ENCODE peak calls at places on chromosomes 6 and 20, in seven cellular contexts. P, F, O, V, A, C and S are unnamed samples.

GRCh38 chr6:62059898-62060297 is 226.1 kb downstream of the KHDRBS2 start:
- DNase-seq in C (no peak), F (no peak), A (no peak), P (no peak), V (no peak), O (no peak), S (no peak)

GRCh38 chr20:50283922-50284810 is 93.5 kb downstream of the CEBPB start:
- DNase-seq in P (peak), C (peak), F (no peak), O (peak), A (no peak), V (no peak), S (no peak)

GRCh38 chr6:36286858-36287257 is 17.0 kb downstream of the PNPLA1 start:
- DNase-seq in V (no peak), A (no peak), F (no peak), C (no peak), O (no peak), P (no peak), S (no peak)

GRCh38 chr6:125377621-125378020 is 75.9 kb upstream of the HDDC2 start:
- DNase-seq in O (peak), P (peak), F (peak), C (peak), V (no peak), A (no peak), S (no peak)

GRCh38 chr6:132405143-132405915 is 4.1 kb upstream of the MOXD1 start:
- DNase-seq in C (no peak), V (no peak), A (no peak), P (peak), O (peak), F (no peak), S (no peak)

GRCh38 chr20:382291-383115 is 1.9 kb downstream of the TRIB3 start:
- DNase-seq in C (peak), V (no peak), A (no peak), P (no peak), F (peak), O (peak), S (no peak)

GRCh38 chr20:52060794-52061714 is 130.5 kb downstream of the ZFP64 start:
- DNase-seq in O (peak), V (peak), F (peak), A (no peak), P (no peak), C (peak), S (peak)

GRCh38 chr6:163490826-163491577 is 76.5 kb downstream of the QKI start:
- DNase-seq in F (no peak), O (peak), P (peak), V (no peak), C (peak), A (no peak), S (no peak)

GRCh38 chr6:144797881-144798589 is 512.9 kb downstream of the UTRN start:
- DNase-seq in O (peak), P (peak), C (no peak), A (no peak), F (no peak), V (no peak), S (no peak)

GRCh38 chr6:14144678-14145113 is 27.1 kb downstream of the CD83 start:
- DNase-seq in C (peak), F (peak), P (peak), A (peak), O (peak), V (peak), S (peak)

GRCh38 chr6:40721252-40721936 is 134.2 kb upstream of the LRFN2 start:
- DNase-seq in V (no peak), A (no peak), O (no peak), P (no peak), F (no peak), C (no peak), S (no peak)

GRCh38 chr6:131183427-131184095 is 48.3 kb downstream of the AKAP7 start:
- DNase-seq in C (no peak), F (peak), A (no peak), V (peak), O (no peak), P (no peak), S (no peak)

GRCh38 chr6:85756982-85757381 is 114.3 kb upstream of the SYNCRIP start:
- DNase-seq in F (peak), V (no peak), A (no peak), O (peak), P (peak), C (peak), S (no peak)

GRCh38 chr6:17432356-17432755 is 39.0 kb downstream of the CAP2 start:
- DNase-seq in C (no peak), V (no peak), O (no peak), P (peak), F (no peak), A (no peak), S (no peak)

GRCh38 chr6:44603044-44603686 is 215.7 kb downstream of the CDC5L start:
- DNase-seq in F (no peak), P (no peak), A (no peak), C (no peak), O (no peak), V (no peak), S (no peak)

GRCh38 chr20:50251992-50252491 is 61.4 kb downstream of the CEBPB start:
- DNase-seq in F (no peak), V (no peak), C (peak), A (no peak), P (peak), O (no peak), S (no peak)

GRCh38 chr6:6008114-6008647 is 1.5 kb upstream of the NRN1 start:
- DNase-seq in O (no peak), C (peak), F (no peak), V (no peak), A (no peak), P (no peak), S (no peak)

GRCh38 chr6:102387351-102388033 is 994.0 kb downstream of the GRIK2 start:
- DNase-seq in F (no peak), O (no peak), V (no peak), C (peak), P (no peak), A (no peak), S (no peak)

GRCh38 chr20:13644010-13644409 is 5.3 kb upstream of the TASP1 start:
- DNase-seq in A (no peak), C (peak), F (no peak), O (peak), P (no peak), V (no peak), S (no peak)

GRCh38 chr6:157892363-157892878 is 69.4 kb downstream of the SNX9 start:
- DNase-seq in C (no peak), F (no peak), O (no peak), V (no peak), P (no peak), A (no peak), S (no peak)

GRCh38 chr20:17314262-17314661 is 87.4 kb downstream of the PCSK2 start:
- DNase-seq in P (no peak), F (no peak), V (no peak), A (no peak), O (no peak), C (no peak), S (no peak)

GRCh38 chr6:82111818-82112217 is 135.7 kb downstream of the IBTK start:
- DNase-seq in P (no peak), C (no peak), F (no peak), O (no peak), V (no peak), A (no peak), S (no peak)

GRCh38 chr6:1609662-1610496 is at the start of gene FOXC1:
- DNase-seq in V (peak), P (peak), A (no peak), O (peak), F (peak), C (peak), S (peak)

GRCh38 chr6:145278163-145278807 is 457.0 kb downstream of the EPM2A start:
- DNase-seq in V (no peak), F (peak), O (peak), C (peak), P (peak), A (no peak), S (no peak)

GRCh38 chr6:169545956-169546355 is 155.9 kb downstream of the WDR27 start:
- DNase-seq in F (no peak), C (no peak), P (peak), O (no peak), A (no peak), V (no peak), S (no peak)

GRCh38 chr6:41288025-41288777 is 1.7 kb upstream of the TREM1 start:
- DNase-seq in P (peak), C (peak), V (no peak), O (peak), F (no peak), A (no peak), S (no peak)

GRCh38 chr20:37764333-37764935 is 70.6 kb downstream of the CTNNBL1 start:
- DNase-seq in P (no peak), A (no peak), F (no peak), O (no peak), V (no peak), C (peak), S (no peak)

GRCh38 chr20:53205046-53205445 is 232.9 kb downstream of the TSHZ2 start:
- DNase-seq in A (no peak), C (no peak), O (no peak), V (no peak), P (no peak), F (no peak), S (no peak)

GRCh38 chr6:54217018-54217417 is 91.2 kb upstream of the TINAG start:
- DNase-seq in V (no peak), F (no peak), O (no peak), A (no peak), C (no peak), P (no peak), S (no peak)

GRCh38 chr6:54214286-54214685 is 94.0 kb upstream of the TINAG start:
- DNase-seq in V (no peak), P (no peak), A (no peak), F (no peak), C (no peak), O (no peak), S (no peak)
- H2AK5ac ChIP-seq in V (no peak), P (no peak), A (no peak), F (no peak), C (no peak), O (no peak), S (no peak)

DNA sequence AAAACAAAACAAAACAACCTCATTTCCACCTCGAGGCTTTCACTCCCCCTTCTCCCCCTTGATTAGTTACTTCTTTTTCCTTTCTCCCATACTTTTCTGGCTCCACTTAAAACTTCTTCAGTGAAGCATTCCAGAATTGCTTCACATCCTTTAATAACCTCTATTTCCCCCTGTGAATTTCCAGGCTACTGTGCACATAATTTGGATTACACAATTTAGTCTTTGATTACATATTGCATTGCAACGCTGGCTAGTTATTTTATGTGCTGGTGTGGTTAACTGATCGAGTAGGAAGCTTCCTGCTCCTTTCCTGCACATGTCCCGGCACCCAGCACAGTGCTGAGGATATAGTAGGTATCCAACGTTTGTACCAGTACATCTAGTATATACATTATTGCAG is 28.1 kb upstream of the EEF1E1 start:
- DNase-seq in V (no peak), A (no peak), C (no peak), O (peak), F (no peak), P (peak), S (no peak)
- H2AK5ac ChIP-seq in V (no peak), A (no peak), C (no peak), O (no peak), F (no peak), P (no peak), S (no peak)

GRCh38 chr6:34555328-34555727 is 801 bp downstream of the SPDEF start:
- DNase-seq in C (no peak), P (no peak), V (no peak), O (no peak), A (no peak), F (no peak), S (no peak)

GRCh38 chr6:34558172-34558714 is 2.1 kb upstream of the SPDEF start:
- DNase-seq in P (no peak), A (no peak), C (peak), V (no peak), F (no peak), O (no peak), S (no peak)

GRCh38 chr6:34556031-34556471 is at the start of gene SPDEF:
- DNase-seq in V (no peak), F (no peak), O (no peak), A (no peak), P (no peak), C (no peak), S (no peak)

GRCh38 chr6:34556493-34556892 is 364 bp upstream of the SPDEF start:
- DNase-seq in O (no peak), P (no peak), F (no peak), V (no peak), A (no peak), C (no peak), S (no peak)

GRCh38 chr6:34557228-34557627 is 1.1 kb upstream of the SPDEF start:
- DNase-seq in P (no peak), A (no peak), F (no peak), V (no peak), C (no peak), O (no peak), S (no peak)
- H2AK5ac ChIP-seq in P (no peak), A (no peak), F (no peak), V (no peak), C (no peak), O (no peak), S (peak)

DNA sequence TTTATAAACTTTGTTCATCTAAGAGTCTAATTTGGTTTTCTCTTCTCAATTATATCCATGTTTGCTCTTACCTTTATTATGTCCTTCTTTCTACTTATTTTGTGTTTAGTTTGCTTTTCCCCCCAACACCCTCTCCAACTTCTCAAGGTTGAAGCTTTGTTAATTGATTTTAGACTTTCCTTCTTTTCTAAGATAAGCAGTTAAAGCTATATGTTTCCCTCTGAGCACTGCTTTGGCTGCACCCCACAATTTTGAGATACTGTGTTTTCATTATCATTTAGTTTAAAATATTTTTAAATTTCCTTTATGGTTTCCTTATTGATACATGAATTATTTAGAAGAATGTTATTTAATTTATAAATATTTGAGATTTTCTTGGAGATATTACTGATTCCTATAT is 13.9 kb upstream of the BEND6 start:
- DNase-seq in V (no peak), C (no peak), F (no peak), A (no peak), P (no peak), O (no peak), S (no peak)
- H2AK5ac ChIP-seq in V (no peak), C (no peak), F (no peak), A (no peak), P (no peak), O (no peak), S (no peak)

GRCh38 chr6:52846002-52846401 is 5.4 kb upstream of the GSTA5 start:
- DNase-seq in C (no peak), P (no peak), O (no peak), A (no peak), V (no peak), F (no peak), S (no peak)

GRCh38 chr6:52849137-52849536 is 8.5 kb upstream of the GSTA5 start:
- DNase-seq in C (no peak), P (no peak), V (no peak), F (no peak), A (no peak), O (no peak), S (no peak)

GRCh38 chr6:52840763-52841585 is at the start of gene GSTA5:
- DNase-seq in P (no peak), V (no peak), A (no peak), C (no peak), O (no peak), F (no peak), S (no peak)

GRCh38 chr6:52839124-52840055 is 1.2 kb downstream of the GSTA5 start:
- DNase-seq in F (peak), A (peak), P (peak), O (peak), V (peak), C (peak), S (peak)

GRCh38 chr6:52843600-52843999 is 3.0 kb upstream of the GSTA5 start:
- DNase-seq in C (no peak), V (no peak), F (no peak), P (no peak), O (no peak), A (no peak), S (no peak)
- H2AK5ac ChIP-seq in C (no peak), V (no peak), F (no peak), P (no peak), O (no peak), A (no peak), S (no peak)

DNA sequence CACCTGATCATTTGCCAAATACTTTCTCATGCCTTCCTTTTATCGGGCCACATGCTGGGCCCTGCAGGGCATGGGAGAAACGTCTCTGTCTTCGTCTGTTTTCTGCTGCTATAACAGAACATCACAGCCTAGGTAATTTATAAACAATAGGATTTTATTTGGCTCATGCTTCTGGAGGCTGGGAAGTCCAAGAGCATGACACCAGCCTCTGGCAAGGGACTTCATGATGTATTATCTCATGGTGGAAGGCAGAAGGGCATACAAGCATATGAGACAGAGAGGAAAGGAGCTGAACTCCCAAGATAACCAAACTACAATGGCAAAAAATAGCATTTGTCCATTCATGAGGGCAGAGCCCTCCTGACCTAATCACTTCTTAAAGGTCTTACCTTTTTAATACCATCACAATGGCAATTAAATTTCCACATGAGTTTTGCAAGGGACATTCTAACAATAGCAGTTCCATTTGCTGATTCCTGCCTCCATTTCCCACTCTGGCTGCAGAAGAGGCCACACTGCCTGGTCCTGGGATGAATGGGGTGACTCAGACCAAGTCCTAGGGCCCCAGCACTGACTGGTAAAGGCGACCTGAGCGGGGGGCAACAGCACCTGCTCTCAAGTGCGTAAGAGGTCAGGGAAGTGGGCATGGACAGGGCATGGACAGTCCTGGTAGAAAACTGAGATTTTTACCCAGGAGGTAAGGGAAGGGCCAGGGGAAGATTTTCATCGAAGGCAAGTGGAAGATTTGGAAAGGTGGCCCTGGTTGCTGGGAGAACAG is 5.1 kb upstream of the ZBP1 start:
- DNase-seq in P (no peak), A (no peak), F (no peak), C (no peak), V (no peak), O (no peak), S (no peak)
- H2AK5ac ChIP-seq in P (no peak), A (no peak), F (no peak), C (no peak), V (no peak), O (no peak), S (no peak)

GRCh38 chr6:45946887-45947286 is 68.8 kb downstream of the CLIC5 start:
- DNase-seq in O (peak), F (no peak), C (peak), A (no peak), P (peak), V (no peak), S (no peak)

GRCh38 chr6:45947807-45948206 is 67.9 kb downstream of the CLIC5 start:
- DNase-seq in C (no peak), V (no peak), P (no peak), O (no peak), A (no peak), F (no peak), S (no peak)

GRCh38 chr6:45946352-45946751 is 69.3 kb downstream of the CLIC5 start:
- DNase-seq in A (no peak), O (peak), C (peak), F (peak), V (peak), P (peak), S (no peak)

DNA sequence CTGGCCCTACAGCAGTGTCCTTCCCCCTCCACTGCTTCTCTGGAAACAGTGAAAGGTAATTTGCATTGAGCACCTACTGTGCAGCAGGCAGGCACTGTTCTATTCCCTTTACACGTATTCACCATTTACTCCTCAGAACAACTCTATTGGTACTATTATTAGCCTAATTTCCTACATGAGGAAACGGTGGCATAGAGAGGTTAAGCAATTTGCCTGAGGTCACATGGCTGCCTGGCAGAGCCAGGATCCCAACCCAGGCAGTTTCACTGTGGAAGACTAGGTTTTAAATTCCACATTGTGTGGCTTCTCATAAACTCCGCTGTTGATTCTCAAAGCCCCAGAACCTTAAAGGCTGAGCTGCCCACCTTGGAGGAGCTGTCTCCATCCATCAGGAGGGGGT is 72.7 kb downstream of the CLIC5 start:
- DNase-seq in O (no peak), V (no peak), A (no peak), F (no peak), C (no peak), P (no peak), S (no peak)
- H2AK5ac ChIP-seq in O (no peak), V (no peak), A (no peak), F (no peak), C (no peak), P (no peak), S (no peak)

DNA sequence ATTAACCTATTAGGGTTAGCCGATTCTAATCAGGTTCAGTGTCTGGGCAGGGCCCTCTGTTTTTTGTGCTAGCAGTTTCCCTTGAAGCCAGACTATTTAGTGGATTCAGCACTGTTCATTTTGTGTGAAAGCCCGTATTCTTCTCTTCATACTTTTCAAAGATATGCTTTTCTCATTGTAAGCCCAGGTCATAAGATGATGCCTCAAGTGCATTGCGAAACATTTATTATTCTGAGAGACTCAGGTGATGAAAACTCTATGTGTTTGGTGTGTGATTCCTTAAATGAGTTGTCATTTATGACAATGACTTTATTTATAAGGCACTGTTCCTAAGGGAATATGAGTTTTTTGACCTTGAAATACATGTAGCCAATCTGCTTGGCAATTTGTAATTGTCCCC is 851.0 kb upstream of the FLRT3 start:
- DNase-seq in O (no peak), F (no peak), P (no peak), V (no peak), A (no peak), C (no peak), S (no peak)
- H2AK5ac ChIP-seq in O (no peak), F (no peak), P (no peak), V (no peak), A (no peak), C (no peak), S (no peak)

GRCh38 chr20:59334616-59335300 is 34.3 kb downstream of the EDN3 start:
- DNase-seq in V (no peak), C (no peak), F (no peak), A (no peak), P (no peak), O (no peak), S (no peak)

GRCh38 chr20:59336551-59336950 is 36.1 kb downstream of the EDN3 start:
- DNase-seq in F (no peak), P (no peak), C (no peak), A (no peak), O (no peak), V (no peak), S (no peak)

GRCh38 chr20:59335401-59335800 is 35.0 kb downstream of the EDN3 start:
- DNase-seq in V (no peak), C (no peak), F (no peak), P (no peak), O (no peak), A (no peak), S (no peak)

GRCh38 chr20:59342017-59342957 is 41.9 kb downstream of the EDN3 start:
- DNase-seq in A (no peak), P (no peak), F (no peak), C (no peak), O (no peak), V (no peak), S (no peak)

GRCh38 chr20:59340186-59340885 is 39.9 kb downstream of the EDN3 start:
- DNase-seq in P (no peak), F (no peak), V (no peak), C (no peak), A (no peak), O (no peak), S (no peak)
- H2AK5ac ChIP-seq in P (no peak), F (no peak), V (no peak), C (no peak), A (no peak), O (no peak), S (no peak)